ENCODE peak calls at places on chromosome 14, in four cellular contexts. K is sigmoid colon, S is choroid plexus epithelial cell, N is progenitor cell of endocrine pancreas. O is an unnamed sample.
A peak's percentile ranks its signal among the peaks of the same experiment; 100 is the strongest.

GRCh38 chr14:66649515-66649914 is 141.6 kb downstream of the GPHN start:
- DNase-seq in K (no peak), S (no peak), N (no peak), O (no peak)

GRCh38 chr14:104886690-104887622 is 21.9 kb downstream of the CEP170B start:
- DNase-seq in S (no peak), K (peak; percentile 61), N (no peak), O (no peak)

GRCh38 chr14:87175175-87175574 is 817.8 kb downstream of the GALC start:
- DNase-seq in S (no peak), N (no peak), K (no peak), O (no peak)

GRCh38 chr14:68755016-68755353 is 37.9 kb downstream of the ZFP36L1 start:
- DNase-seq in N (no peak), K (no peak), S (no peak), O (no peak)

GRCh38 chr14:34199585-34199984 is 248.7 kb upstream of the EGLN3 start:
- DNase-seq in K (no peak), S (peak; percentile 56), N (no peak), O (no peak)

GRCh38 chr14:33452982-33453381 is 497.9 kb downstream of the EGLN3 start:
- DNase-seq in K (no peak), N (no peak), S (no peak), O (no peak)

GRCh38 chr14:90060312-90060964 is 1.4 kb upstream of the KCNK13 start:
- DNase-seq in K (no peak), N (peak; percentile 52), S (peak; percentile 56), O (no peak)

GRCh38 chr14:64723691-64724577 is 19.7 kb downstream of the PLEKHG3 start:
- DNase-seq in S (no peak), K (peak; percentile 62), N (no peak), O (peak; percentile 48)

GRCh38 chr14:77593501-77593911 is 22.9 kb downstream of the SPTLC2 start:
- DNase-seq in K (no peak), S (peak; percentile 55), N (no peak), O (no peak)

GRCh38 chr14:105294142-105294597 is 6.6 kb downstream of the BRF1 start:
- DNase-seq in S (peak; percentile 25), K (no peak), N (no peak), O (peak; percentile 73)

GRCh38 chr14:93972618-93973205 is 3.7 kb downstream of the ASB2 start:
- DNase-seq in N (no peak), S (no peak), K (no peak), O (no peak)

GRCh38 chr14:36506732-36507614 is 13.1 kb downstream of the NKX2-1 start:
- DNase-seq in S (no peak), N (no peak), K (no peak), O (no peak)

GRCh38 chr14:90278199-90279175 is 22.1 kb downstream of the PSMC1 start:
- DNase-seq in N (no peak), K (no peak), S (no peak), O (no peak)

GRCh38 chr14:69812725-69813124 is 15.7 kb upstream of the SLC10A1 start:
- DNase-seq in S (no peak), N (no peak), K (no peak), O (no peak)

GRCh38 chr14:64114166-64114565 is 180.0 kb downstream of the ESR2 start:
- DNase-seq in K (no peak), N (no peak), S (peak; percentile 33), O (no peak)

GRCh38 chr14:30138517-30138916 is 210.9 kb upstream of the PRKD1 start:
- DNase-seq in S (no peak), N (no peak), K (no peak), O (no peak)

GRCh38 chr14:80974338-80975078 is 19.1 kb downstream of the TSHR start:
- DNase-seq in K (no peak), N (no peak), S (peak; percentile 12), O (no peak)

GRCh38 chr14:34113051-34113511 is 162.2 kb upstream of the EGLN3 start:
- DNase-seq in S (peak; percentile 51), K (no peak), N (no peak), O (no peak)

GRCh38 chr14:49954171-49954631 is 61.3 kb downstream of the ARF6 start:
- DNase-seq in S (peak; percentile 46), K (no peak), N (no peak), O (no peak)

GRCh38 chr14:100872641-100873071 is 30.9 kb downstream of the RTL1 start:
- DNase-seq in N (no peak), S (no peak), K (peak; percentile 47), O (no peak)

GRCh38 chr14:42683690-42684089 is 1077.0 kb downstream of the LRFN5 start:
- DNase-seq in S (no peak), N (no peak), K (no peak), O (no peak)

GRCh38 chr14:43165651-43166050 is 1341.4 kb downstream of the FSCB start:
- DNase-seq in S (no peak), K (no peak), N (no peak), O (no peak)

GRCh38 chr14:94573706-94574105 is 7.5 kb upstream of the SERPINA5 start:
- DNase-seq in N (no peak), K (no peak), S (no peak), O (no peak)

GRCh38 chr14:54503476-54503875 is 6.2 kb upstream of the CGRRF1 start:
- DNase-seq in K (no peak), N (no peak), S (peak; percentile 72), O (no peak)
- TF ChIP-seq CTCF in K (no peak), N (peak; percentile 48), S (peak; percentile 66), O (no peak)

DNA sequence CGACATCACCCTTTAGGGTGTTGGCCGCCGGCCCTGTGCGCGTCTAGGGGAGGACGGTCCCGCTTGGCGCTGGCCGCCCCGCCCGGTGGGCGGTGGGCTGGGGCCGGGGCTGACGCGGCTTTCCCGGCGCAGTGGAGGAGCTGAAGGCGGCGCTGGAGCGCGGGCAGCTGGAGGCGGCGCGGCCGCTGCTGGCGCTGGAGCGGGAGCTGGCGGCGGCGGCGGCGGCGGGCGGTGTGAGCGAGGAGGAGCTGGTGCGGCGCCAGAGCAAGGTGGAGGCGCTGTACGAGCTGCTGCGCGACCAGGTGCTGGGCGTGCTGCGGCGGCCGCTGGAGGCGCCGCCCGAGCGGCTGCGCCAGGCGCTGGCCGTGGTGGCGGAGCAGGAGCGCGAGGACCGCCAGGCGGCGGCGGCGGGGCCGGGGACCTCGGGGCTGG is 3.6 kb downstream of the TNFAIP2 start:
- DNase-seq in S (no peak), K (peak; percentile 73), N (peak; percentile 70), O (no peak)
- TF ChIP-seq CTCF in S (no peak), K (no peak), N (peak; percentile 54), O (no peak)

DNA sequence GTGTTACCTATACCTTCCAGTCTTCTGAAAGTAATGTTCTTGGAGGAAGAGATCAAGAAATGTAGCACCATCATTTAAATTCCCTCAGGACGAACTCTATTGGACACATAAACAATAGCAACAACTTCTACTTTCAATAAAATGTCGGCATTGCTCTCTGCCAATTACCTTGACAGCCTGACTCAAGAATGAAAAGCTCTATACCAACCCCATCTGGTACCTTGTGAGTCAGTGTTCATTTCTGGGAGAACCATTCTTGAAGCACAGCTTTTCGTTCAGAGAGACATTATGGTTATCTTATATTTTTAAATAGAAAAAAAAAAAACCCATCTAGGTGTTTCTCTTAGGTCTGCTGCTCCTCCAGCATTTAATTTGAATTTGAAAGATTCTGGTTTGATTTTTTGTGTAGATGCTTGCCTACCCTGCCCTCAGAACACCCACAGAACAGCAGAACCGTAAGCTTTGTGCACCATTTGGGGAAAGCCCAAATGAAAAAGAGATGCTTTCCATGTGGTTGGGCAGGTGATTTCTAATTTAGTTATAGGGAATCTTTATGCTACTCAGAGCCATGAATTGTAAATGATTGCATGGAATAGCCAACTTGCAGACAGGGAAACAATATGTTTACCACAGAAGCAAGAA is 156.0 kb downstream of the SAMD4A start:
- DNase-seq in N (no peak), K (no peak), S (peak; percentile 67), O (no peak)
- TF ChIP-seq CTCF in N (peak; percentile 26), K (peak; percentile 12), S (peak; percentile 57), O (no peak)

GRCh38 chr14:99755629-99756603 is 37.3 kb upstream of the EML1 start:
- DNase-seq in S (peak; percentile 95), K (peak; percentile 95), N (no peak), O (no peak)

GRCh38 chr14:99753225-99754140 is 39.7 kb upstream of the EML1 start:
- DNase-seq in S (no peak), N (no peak), K (no peak), O (no peak)

GRCh38 chr14:99752486-99753121 is 40.6 kb upstream of the EML1 start:
- DNase-seq in K (no peak), N (no peak), S (peak; percentile 77), O (no peak)

GRCh38 chr14:99755068-99755405 is 38.2 kb upstream of the EML1 start:
- DNase-seq in K (no peak), S (no peak), N (no peak), O (no peak)

GRCh38 chr14:99754141-99755067 is 38.8 kb upstream of the EML1 start:
- DNase-seq in S (no peak), N (no peak), K (peak; percentile 74), O (no peak)
- TF ChIP-seq CTCF in S (no peak), N (no peak), K (no peak), O (no peak)

DNA sequence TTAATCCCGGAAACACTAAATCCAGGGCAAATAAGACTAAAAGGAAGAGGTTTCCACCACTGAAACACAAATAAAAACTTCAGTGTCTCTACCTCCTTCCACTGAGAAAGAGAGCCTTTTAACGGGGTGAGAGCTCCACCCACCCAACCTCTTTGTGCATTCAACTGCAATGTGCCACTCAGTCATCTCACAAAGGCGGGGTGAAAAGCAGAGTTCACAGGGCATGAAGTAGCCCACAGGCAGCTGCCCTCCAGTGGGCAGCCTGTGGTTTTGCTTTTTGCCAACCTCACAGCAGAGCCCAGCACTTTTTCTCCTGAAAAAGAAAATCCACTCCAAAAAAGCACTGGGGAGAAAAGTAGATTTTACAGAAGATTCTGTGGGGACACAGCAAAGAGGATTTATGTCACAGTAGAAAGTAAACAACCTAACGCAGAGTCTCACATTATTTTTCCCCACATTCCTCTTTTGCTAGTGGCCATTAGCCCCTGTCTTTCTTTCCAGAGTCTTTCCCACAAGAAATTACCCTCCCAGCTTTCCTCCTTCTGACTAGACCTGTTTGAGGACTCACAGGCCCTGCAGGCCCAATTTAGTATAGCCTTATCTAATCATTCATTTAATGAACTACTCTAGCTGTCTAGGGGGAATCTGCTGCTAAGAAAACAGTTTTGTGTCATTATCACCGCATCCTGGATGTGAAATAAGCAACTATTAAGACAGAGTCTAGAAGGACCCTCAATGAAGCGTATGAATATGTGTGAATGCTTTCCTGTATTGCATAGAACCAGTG is 753.8 kb upstream of the FOXG1 start:
- DNase-seq in K (no peak), S (no peak), N (no peak), O (no peak)
- TF ChIP-seq CTCF in K (no peak), S (no peak), N (peak; percentile 16), O (no peak)

GRCh38 chr14:31269599-31270195 is 62.1 kb upstream of the HECTD1 start:
- DNase-seq in N (no peak), S (peak; percentile 50), K (no peak), O (no peak)
- TF ChIP-seq CTCF in N (no peak), S (no peak), K (no peak), O (no peak)

DNA sequence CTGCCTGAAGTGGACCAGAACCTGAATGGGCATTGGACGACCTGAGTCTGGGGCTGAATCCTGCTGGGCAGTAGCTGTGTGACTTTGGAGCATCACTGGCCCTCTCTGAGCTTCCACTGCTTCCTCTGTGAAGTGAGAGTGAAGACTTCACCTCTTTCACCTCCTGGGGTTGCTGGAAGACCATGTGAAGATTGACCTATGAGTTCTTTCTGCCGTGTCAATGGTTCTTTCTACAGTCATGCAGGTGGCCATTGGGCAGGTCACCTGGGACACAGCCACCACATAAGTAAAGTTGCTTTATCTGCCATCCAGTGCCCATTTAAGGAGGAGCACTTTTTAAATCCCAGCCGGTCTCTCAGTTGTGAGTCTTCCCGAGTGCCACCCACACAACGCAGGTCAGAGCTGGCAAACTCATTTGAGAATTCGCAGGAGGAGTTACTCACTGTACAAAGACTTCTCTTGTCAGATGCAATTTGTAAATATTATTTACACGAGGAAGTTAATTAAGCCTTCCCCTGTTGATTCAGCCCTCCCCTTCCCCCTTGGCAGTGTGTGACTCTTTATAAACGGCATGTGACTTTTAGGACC is 74.8 kb upstream of the TCL1B start:
- DNase-seq in S (no peak), K (no peak), N (no peak), O (no peak)
- TF ChIP-seq CTCF in S (no peak), K (no peak), N (no peak), O (no peak)